ENCODE peak calls at places on chromosome 9, in six cellular contexts. M is A549, A is WTC11, R is HepG2, N is H1, Q is K562. K is an unnamed sample.

GRCh38 chr9:100211471-100211870 is 112.4 kb downstream of the INVS start:
- DNase-seq in N (no peak), R (no peak), A (no peak), M (no peak), Q (no peak), K (no peak)

GRCh38 chr9:12185856-12186255 is 507.3 kb upstream of the TYRP1 start:
- DNase-seq in A (no peak), Q (no peak), N (no peak), M (no peak), R (no peak), K (no peak)

GRCh38 chr9:98774746-98775145 is 21.6 kb downstream of the ANKS6 start:
- DNase-seq in A (peak), N (no peak), Q (peak), R (no peak), M (peak), K (no peak)

GRCh38 chr9:27310582-27310981 is 13.6 kb upstream of the EQTN start:
- DNase-seq in A (no peak), R (no peak), M (no peak), N (no peak), Q (no peak), K (no peak)

GRCh38 chr9:92747459-92748232 is 17.0 kb downstream of the BICD2 start:
- DNase-seq in N (no peak), Q (peak), R (no peak), M (no peak), A (no peak), K (peak)

GRCh38 chr9:19085295-19085694 is 17.4 kb downstream of the HAUS6 start:
- DNase-seq in Q (no peak), R (peak), M (peak), N (no peak), A (no peak), K (peak)

GRCh38 chr9:30723656-30724055 is 1660.8 kb upstream of the ACO1 start:
- DNase-seq in M (no peak), R (no peak), N (no peak), A (no peak), Q (no peak), K (no peak)

GRCh38 chr9:128946945-128947422 is 419 bp downstream of the DOLK start:
- DNase-seq in A (peak), Q (peak), R (no peak), M (no peak), N (no peak), K (no peak)

GRCh38 chr9:136644343-136644592 is 18.4 kb upstream of the EGFL7 start:
- DNase-seq in R (no peak), N (no peak), Q (peak), M (no peak), A (no peak), K (peak)

DNA sequence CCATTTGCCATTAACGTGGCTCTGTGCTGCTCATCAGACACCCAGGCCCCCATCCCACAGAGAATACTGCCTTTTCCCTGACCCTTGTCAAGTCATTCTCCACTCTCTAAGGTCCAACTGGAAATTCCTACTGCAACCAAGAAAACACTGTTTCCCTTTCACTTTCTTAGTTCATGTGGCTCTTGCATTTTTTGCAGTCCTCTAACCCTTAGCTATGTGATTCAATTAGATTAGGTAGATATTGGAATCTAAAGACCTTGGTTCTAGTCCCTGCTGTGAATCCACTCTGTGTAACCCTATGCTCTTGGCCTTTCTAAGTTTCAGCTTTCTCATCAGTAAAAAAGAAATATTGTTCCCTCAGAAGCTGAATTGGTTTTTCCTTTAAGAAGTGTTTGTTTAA is 649.4 kb downstream of the CCDC171 start:
- DNase-seq in A (no peak), M (no peak), Q (no peak), N (no peak), R (no peak), K (no peak)
- TF ChIP-seq JUN in A (no peak), M (no peak), Q (no peak), N (no peak), R (no peak), K (no peak)

GRCh38 chr9:33234511-33235467 is 5.2 kb upstream of the SPINK4 start:
- DNase-seq in A (no peak), R (no peak), M (peak), N (no peak), Q (no peak), K (no peak)

GRCh38 chr9:33236571-33236970 is 3.4 kb upstream of the SPINK4 start:
- DNase-seq in M (no peak), R (no peak), N (no peak), Q (no peak), A (no peak), K (no peak)

GRCh38 chr9:33230756-33231691 is 8.9 kb upstream of the SPINK4 start:
- DNase-seq in A (no peak), M (no peak), Q (no peak), N (no peak), R (no peak), K (no peak)

GRCh38 chr9:33232866-33233265 is 7.1 kb upstream of the SPINK4 start:
- DNase-seq in Q (no peak), R (no peak), A (no peak), M (no peak), N (no peak), K (no peak)

DNA sequence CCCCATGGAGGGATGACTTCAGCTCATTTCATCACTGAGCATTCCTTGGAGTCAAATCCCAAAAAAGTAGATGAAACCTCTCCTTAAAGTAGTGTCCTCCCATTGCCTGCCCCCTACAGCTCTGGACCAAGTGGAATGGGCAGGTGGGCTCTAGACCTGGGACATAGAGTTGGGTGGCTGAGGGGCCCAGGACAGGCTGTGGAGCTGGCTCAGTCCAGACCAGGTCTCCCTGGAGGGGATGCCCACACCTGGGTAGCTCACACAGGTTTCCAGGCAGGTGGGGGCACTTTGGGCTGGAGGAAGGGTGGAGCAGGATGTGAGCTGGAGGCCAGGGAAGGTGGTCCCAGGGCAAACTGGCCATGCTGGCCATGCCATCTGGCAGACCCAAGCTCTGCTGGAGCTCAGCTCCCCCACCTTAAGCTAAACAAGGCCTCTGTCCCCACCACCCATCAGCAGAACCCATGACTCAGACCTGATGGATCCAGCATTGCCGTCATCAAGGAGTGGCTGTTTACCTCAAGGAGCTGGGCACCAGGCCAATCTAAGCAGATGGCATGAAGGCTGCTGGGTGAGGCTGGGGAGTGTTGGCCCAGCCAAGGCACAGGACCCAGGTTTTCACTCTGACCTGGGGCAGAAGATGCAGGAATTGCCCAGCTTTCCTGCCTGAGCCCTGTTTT is 6.2 kb upstream of the SPINK4 start:
- DNase-seq in N (no peak), A (no peak), Q (no peak), M (peak), R (no peak), K (peak)
- TF ChIP-seq JUN in N (no peak), A (no peak), Q (no peak), M (peak), R (no peak), K (no peak)

DNA sequence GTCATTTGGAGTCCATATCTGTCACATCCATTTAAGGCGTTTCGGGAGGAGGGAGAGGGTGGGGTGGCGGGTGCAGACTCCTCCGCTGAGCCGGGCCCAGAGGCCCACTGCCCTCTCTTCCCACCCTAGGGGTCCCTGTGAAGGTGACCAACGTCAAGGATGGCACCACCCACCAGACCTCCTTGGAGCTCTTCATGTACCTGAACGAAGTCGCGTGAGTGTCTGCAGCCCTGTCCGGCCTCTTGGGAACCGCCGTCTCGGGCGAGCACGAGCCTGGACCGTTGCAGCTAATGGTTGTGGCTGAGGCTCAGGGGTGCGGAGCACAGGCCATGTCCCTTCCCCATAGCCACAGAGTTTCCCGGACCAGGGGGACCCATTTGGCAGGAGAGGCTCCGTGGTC is 34.8 kb downstream of the ASS1 start:
- DNase-seq in R (no peak), N (no peak), M (no peak), Q (no peak), A (no peak), K (no peak)
- TF ChIP-seq JUN in R (no peak), N (no peak), M (no peak), Q (no peak), A (no peak), K (no peak)

GRCh38 chr9:36276840-36277239 is 18.6 kb upstream of the GNE start:
- DNase-seq in Q (peak), A (no peak), R (peak), M (peak), N (no peak), K (peak)
- TF ChIP-seq JUN in Q (no peak), A (no peak), R (no peak), M (no peak), N (no peak), K (no peak)

GRCh38 chr9:131677445-131678180 is 62.3 kb downstream of the RAPGEF1 start:
- DNase-seq in N (no peak), R (peak), Q (no peak), M (no peak), A (no peak), K (peak)
- TF ChIP-seq JUN in N (no peak), R (no peak), Q (no peak), M (no peak), A (no peak), K (peak)

K was measured in endothelial cell of umbilical vein.